ENCODE peak calls at places on chromosomes 13 and 19, in five cellular contexts. O is tibial nerve, T is body of pancreas, V is B cell, W is A549. Z is an unnamed sample.

GRCh38 chr19:57576661-57577060 is 2.0 kb downstream of the ZNF416 start:
- DNase-seq in W (no peak), T (no peak), O (no peak), V (no peak), Z (no peak)

GRCh38 chr13:32986552-32986951 is 29.7 kb upstream of the KL start:
- DNase-seq in V (no peak), W (no peak), T (no peak), O (no peak), Z (no peak)

GRCh38 chr19:27753622-27754021 is 1459.3 kb downstream of the UQCRFS1 start:
- DNase-seq in W (no peak), O (no peak), V (no peak), T (no peak), Z (no peak)

GRCh38 chr19:35513231-35513974 is at the start of gene DMKN:
- DNase-seq in W (no peak), T (no peak), V (no peak), O (no peak), Z (no peak)

GRCh38 chr19:14381689-14382474 is 638 bp downstream of the ADGRE5 start:
- DNase-seq in W (no peak), T (peak), O (peak), V (peak), Z (no peak)

GRCh38 chr13:98411617-98412310 is 165.1 kb downstream of the STK24 start:
- DNase-seq in W (no peak), V (no peak), O (peak), T (peak), Z (no peak)

GRCh38 chr13:90447735-90448103 is 899.8 kb upstream of the MIR17HG start:
- DNase-seq in T (no peak), W (no peak), O (no peak), V (no peak), Z (no peak)

GRCh38 chr19:45079911-45080469 is 930 bp downstream of the GEMIN7 start:
- DNase-seq in V (no peak), T (no peak), W (no peak), O (no peak), Z (no peak)

GRCh38 chr19:3556978-3557460 is 367 bp downstream of the MFSD12 start:
- DNase-seq in T (peak), W (peak), V (peak), O (no peak), Z (peak)

GRCh38 chr19:35206379-35206778 is 22.2 kb downstream of the FAM187B start:
- DNase-seq in W (no peak), V (peak), O (no peak), T (no peak), Z (peak)

GRCh38 chr13:93788456-93788855 is 561.8 kb downstream of the GPC6 start:
- DNase-seq in O (no peak), V (no peak), T (peak), W (no peak), Z (no peak)

GRCh38 chr19:18672606-18673337 is 10.7 kb upstream of the CRTC1 start:
- DNase-seq in W (no peak), T (no peak), O (no peak), V (no peak), Z (peak)

GRCh38 chr19:2048104-2048958 is 2.7 kb downstream of the MKNK2 start:
- DNase-seq in T (no peak), V (peak), O (no peak), W (no peak), Z (no peak)

GRCh38 chr19:29527500-29528328 is 1.9 kb downstream of the VSTM2B start:
- DNase-seq in O (no peak), T (no peak), W (peak), V (no peak), Z (no peak)

GRCh38 chr13:108895220-108895704 is 265.9 kb downstream of the MYO16 start:
- DNase-seq in T (peak), V (peak), O (peak), W (no peak), Z (peak)

GRCh38 chr19:19752760-19753403 is 20.0 kb upstream of the ZNF14 start:
- DNase-seq in T (no peak), V (no peak), O (no peak), W (no peak), Z (no peak)

GRCh38 chr19:23996549-23996948 is 81.9 kb downstream of the ZNF726 start:
- DNase-seq in W (peak), O (no peak), V (peak), T (no peak), Z (no peak)

GRCh38 chr13:77339408-77339807 is 12.5 kb upstream of the MYCBP2 start:
- DNase-seq in W (no peak), V (peak), O (no peak), T (no peak), Z (no peak)

GRCh38 chr13:94128430-94128829 is 351.1 kb downstream of the DCT start:
- DNase-seq in O (peak), W (no peak), T (peak), V (no peak), Z (no peak)

GRCh38 chr19:46786236-46787039 is 2.0 kb downstream of the SLC1A5 start:
- DNase-seq in V (peak), T (peak), W (peak), O (peak), Z (peak)
- TF ChIP-seq CTCF in V (no peak), T (no peak), W (no peak), O (no peak), Z (no peak)

GRCh38 chr19:11964496-11964857 is 363 bp upstream of the ZNF763 start:
- DNase-seq in W (no peak), O (no peak), T (no peak), V (no peak), Z (no peak)

GRCh38 chr19:11964858-11965645 is at the start of gene ZNF763:
- DNase-seq in V (peak), T (peak), W (no peak), O (peak), Z (peak)

DNA sequence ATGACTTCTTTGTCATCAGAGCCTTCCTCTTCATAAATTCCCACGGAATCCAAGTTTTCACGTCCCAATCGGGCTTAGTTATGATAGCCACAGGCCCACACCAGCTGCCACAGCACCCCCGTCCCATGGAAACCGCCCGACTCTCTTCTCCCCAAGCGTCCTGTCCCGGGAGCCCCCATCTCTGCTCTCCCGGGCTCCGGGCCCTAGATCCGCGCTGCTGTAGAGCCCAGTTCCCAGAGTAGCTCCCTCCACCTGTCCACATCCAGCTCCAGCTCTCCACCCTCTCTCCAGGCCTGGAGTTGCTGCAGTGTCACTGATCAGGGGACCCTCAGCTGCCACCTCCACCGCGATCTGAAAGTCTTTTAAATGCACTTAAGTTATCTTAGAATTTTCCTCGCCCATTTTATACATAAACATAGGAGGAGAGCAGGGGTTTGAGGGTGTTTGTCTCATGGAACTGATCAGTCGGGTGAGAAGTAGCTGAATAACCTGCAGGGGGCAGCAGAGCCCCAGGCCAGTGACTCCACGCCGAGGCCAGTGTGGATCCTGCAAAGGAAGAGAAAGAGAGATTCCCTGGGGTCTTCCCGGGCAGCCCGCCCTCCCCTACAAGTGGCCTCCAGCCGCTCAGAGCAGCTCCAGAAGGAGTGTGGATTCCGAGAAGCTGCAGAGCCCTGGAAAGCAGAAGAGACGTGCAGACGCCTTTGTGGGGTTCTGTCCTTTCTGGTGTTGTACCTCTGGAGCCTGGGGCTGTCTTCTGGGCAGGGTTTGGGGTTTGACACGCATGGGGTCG is 1.1 kb upstream of the ZNF763 start:
- DNase-seq in O (peak), V (peak), W (no peak), T (peak), Z (peak)
- TF ChIP-seq CTCF in O (peak), V (peak), W (no peak), T (peak), Z (peak)

DNA sequence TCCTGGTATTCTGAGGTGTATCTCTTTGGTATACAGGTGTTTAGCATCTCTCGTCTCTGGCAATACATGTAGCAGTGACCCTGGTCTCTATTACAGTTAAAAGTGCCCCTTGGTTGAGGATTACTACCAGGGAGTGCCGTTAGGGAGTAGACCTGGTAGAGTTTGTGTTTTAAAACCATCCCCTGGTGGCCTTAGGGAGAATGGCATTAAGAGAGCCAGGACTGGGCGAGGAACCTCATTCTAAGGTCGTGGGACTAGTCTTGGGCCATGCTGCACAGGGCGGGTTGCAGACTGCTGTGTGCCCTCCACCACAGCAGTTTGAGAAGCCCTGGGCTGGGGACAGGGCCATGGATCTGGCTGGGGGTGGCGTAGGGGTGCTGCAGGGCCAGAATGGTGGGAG is 35.0 kb downstream of the B3GLCT start:
- DNase-seq in T (no peak), V (no peak), O (no peak), W (peak), Z (no peak)
- TF ChIP-seq CTCF in T (no peak), V (peak), O (no peak), W (no peak), Z (no peak)

GRCh38 chr13:39810091-39810877 is 154.8 kb downstream of the COG6 start:
- DNase-seq in T (no peak), W (no peak), V (no peak), O (no peak), Z (no peak)
- TF ChIP-seq CTCF in T (no peak), W (no peak), V (no peak), O (no peak), Z (no peak)

DNA sequence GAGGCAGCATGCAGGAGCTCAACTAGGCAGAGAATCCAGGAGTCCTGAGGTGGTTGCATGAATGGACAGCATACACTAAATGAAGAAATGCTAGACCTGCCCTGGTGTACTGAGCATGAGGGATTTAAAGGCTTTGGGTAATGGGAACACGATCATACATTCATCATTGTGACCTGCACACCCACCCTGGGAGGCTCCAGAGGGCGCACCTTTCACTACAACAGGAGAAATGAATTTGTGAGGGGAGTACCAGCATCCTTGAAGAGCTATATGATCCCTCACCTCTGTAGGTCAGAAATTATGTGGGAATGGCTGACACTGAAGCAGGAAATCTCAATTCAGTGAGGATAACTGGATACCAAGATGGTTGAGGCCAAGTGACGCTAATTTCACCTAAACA is 8.9 kb downstream of the KLK2 start:
- DNase-seq in O (no peak), V (no peak), T (no peak), W (no peak), Z (no peak)
- TF ChIP-seq CTCF in O (no peak), V (no peak), T (no peak), W (no peak), Z (no peak)

GRCh38 chr19:1035998-1036621 is 3.8 kb upstream of the ABCA7 start:
- DNase-seq in T (no peak), V (no peak), W (no peak), O (no peak), Z (no peak)
- TF ChIP-seq CTCF in T (no peak), V (no peak), W (no peak), O (no peak), Z (no peak)

GRCh38 chr19:10502524-10503001 is 593 bp downstream of the KEAP1 start:
- DNase-seq in W (peak), T (peak), O (peak), V (peak), Z (peak)
- TF ChIP-seq CTCF in W (no peak), T (no peak), O (no peak), V (no peak), Z (no peak)

DNA sequence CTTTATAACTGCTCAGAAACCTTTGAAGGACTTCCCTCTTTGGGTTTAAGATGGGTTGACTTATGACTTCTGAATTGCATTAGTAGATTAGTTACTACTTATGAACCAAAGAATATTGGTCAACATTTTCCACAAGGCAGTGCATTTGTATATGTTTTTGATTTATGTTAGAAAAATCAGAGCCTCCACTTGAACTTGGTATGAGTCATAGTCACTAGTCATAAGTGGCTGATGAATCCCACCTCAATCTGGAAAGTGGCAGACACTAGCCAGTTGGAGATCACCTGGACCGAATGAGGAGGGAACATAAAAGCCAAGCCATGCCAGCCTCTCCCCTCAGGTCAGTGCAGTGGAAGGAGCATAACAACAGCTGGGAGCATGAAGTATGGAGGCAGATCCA is 39.3 kb upstream of the SPART start:
- DNase-seq in O (no peak), W (no peak), V (no peak), T (no peak), Z (no peak)
- TF ChIP-seq CTCF in O (no peak), W (no peak), V (no peak), T (no peak), Z (no peak)

GRCh38 chr19:40517248-40517647 is 50.4 kb downstream of the SPTBN4 start:
- DNase-seq in T (no peak), W (no peak), O (no peak), V (no peak), Z (no peak)

GRCh38 chr19:40521276-40521675 is 54.5 kb downstream of the SPTBN4 start:
- DNase-seq in W (no peak), T (no peak), V (no peak), O (no peak), Z (no peak)

GRCh38 chr19:40523322-40524047 is 53.2 kb upstream of the SHKBP1 start:
- DNase-seq in O (peak), W (peak), V (peak), T (peak), Z (peak)

GRCh38 chr19:40524133-40524549 is 52.5 kb upstream of the SHKBP1 start:
- DNase-seq in T (no peak), V (no peak), W (no peak), O (no peak), Z (no peak)

GRCh38 chr19:40519352-40520322 is 52.8 kb downstream of the SPTBN4 start:
- DNase-seq in T (no peak), W (peak), O (no peak), V (no peak), Z (no peak)
- TF ChIP-seq CTCF in T (no peak), W (peak), O (no peak), V (no peak), Z (no peak)